ENCODE peak calls at places on chromosomes 13 and 19, in four cellular contexts. A, Q, E and T are unnamed samples.

GRCh38 chr19:55080121-55080914 is 4.6 kb downstream of the EPS8L1 start:
- DNase-seq in A (peak), Q (peak), E (peak), T (peak)

GRCh38 chr13:104460553-104460952 is 1394.3 kb upstream of the SLC10A2 start:
- DNase-seq in A (no peak), E (no peak), Q (no peak), T (no peak)

GRCh38 chr19:5094768-5095567 is 126.1 kb downstream of the KDM4B start:
- DNase-seq in E (no peak), A (no peak), Q (no peak), T (no peak)

GRCh38 chr19:18141031-18141430 is 11.9 kb upstream of the PIK3R2 start:
- DNase-seq in E (no peak), A (no peak), Q (no peak), T (no peak)

GRCh38 chr13:26957163-26957562 is 196.6 kb upstream of the GPR12 start:
- DNase-seq in A (no peak), Q (no peak), E (no peak), T (no peak)

GRCh38 chr19:35612559-35613321 is at the start of gene HAUS5:
- DNase-seq in A (peak), Q (peak), E (peak), T (peak)

GRCh38 chr19:54660967-54661366 is 1.8 kb upstream of the LILRB4 start:
- DNase-seq in A (no peak), E (no peak), Q (no peak), T (no peak)

GRCh38 chr13:33228645-33229445 is 56.7 kb downstream of the STARD13 start:
- DNase-seq in E (peak), A (peak), Q (peak), T (peak)

GRCh38 chr19:21568816-21569496 is 63.6 kb downstream of the ZNF429 start:
- DNase-seq in Q (peak), E (peak), A (no peak), T (peak)

GRCh38 chr19:34096020-34096915 is 76.0 kb upstream of the LSM14A start:
- DNase-seq in Q (peak), A (peak), E (peak), T (peak)

GRCh38 chr19:40219721-40220276 is 1.6 kb upstream of the TTC9B start:
- DNase-seq in A (peak), E (peak), Q (no peak), T (peak)

GRCh38 chr13:113045214-113046007 is 60.2 kb upstream of the F7 start:
- DNase-seq in Q (no peak), A (no peak), E (no peak), T (no peak)

GRCh38 chr13:58452123-58452623 is 820.6 kb downstream of the PCDH17 start:
- DNase-seq in Q (peak), E (no peak), A (no peak), T (no peak)

GRCh38 chr19:28988066-28988465 is 224.9 kb downstream of the UQCRFS1 start:
- DNase-seq in Q (no peak), A (no peak), E (no peak), T (no peak)

GRCh38 chr13:28805193-28805819 is 14.8 kb upstream of the MTUS2 start:
- DNase-seq in E (no peak), A (no peak), Q (peak), T (no peak)
- TF ChIP-seq CTCF in E (peak), A (peak), Q (peak), T (peak)

DNA sequence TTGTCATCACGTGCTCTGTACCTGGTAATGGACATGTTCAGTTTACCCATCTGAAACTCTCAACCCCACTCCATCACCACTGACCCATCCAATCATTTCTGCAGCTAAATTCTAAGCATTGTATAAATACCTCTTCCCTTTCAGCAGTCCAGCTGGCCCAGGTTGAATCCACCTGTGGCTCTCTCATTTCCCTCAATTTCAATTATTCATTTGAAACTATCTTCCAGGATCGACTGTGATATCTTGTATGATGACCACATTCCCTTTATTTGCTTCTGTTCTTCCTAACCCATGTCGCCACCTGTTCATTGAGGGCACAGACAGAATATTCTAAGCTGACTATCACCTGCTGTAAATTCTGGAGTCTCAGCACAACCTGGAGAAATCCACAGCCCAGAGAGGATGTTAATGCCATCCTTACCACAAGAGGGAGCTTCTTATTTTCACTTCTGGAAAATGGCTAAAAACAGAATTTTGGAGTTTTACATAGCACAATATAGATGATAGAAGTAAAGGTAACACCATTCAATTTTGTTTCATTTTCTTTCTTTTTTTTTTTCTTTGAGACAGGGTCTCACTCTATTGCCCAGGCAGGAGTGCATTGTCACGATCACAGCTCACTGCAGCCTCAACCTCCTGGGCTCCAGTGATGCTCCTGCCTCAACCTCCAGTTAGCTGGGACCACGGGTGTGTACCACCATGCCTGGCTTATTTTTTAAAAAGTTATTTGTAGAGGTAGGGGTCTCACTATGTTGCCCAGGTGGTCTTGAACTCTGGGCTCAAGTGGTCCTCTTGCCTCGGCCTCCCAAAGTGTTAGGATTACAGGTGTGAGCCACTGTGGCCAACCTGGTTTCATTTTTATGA is 38.6 kb downstream of the ZNF823 start:
- DNase-seq in Q (peak), E (peak), A (peak), T (peak)
- TF ChIP-seq CTCF in Q (peak), E (peak), A (peak), T (peak)

DNA sequence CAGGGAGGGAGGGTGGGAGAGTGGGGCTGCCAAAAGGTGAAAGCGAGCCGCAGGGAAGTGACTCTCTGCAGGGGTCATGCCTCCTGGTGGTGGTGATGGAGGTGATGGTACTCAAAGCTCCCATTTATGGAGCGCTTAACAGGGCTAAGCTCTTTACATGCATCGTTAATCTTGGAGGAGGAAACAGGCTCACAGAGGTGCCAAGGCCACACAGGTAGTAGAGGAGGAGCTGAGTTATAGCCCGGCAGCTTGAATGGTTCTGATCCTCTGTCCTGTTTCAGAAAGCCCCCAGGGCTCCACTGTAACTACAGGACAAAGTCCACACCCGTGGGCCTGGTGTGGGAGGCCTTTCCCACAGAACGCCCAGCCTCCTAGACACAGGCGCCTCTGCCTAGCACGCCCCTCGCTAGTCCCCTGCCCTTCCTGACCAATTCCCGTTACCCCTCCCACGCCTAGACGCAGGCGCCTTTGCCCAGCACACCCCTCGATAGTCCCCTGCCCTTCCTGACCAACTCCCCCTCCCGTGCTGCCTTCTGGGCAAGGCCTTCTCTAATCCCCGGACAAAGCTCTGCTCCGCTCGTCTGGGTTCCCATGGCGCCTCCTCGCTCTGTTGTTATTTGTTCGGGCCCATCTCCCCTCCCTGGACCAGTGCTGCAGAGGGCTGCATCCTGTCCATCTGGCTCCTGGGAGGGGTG is 10.8 kb downstream of the PPP1R37 start:
- DNase-seq in A (no peak), E (no peak), Q (no peak), T (no peak)
- TF ChIP-seq CTCF in A (no peak), E (no peak), Q (no peak), T (no peak)

GRCh38 chr19:44776402-44777096 is 1.1 kb upstream of the CBLC start:
- DNase-seq in E (no peak), Q (peak), A (peak), T (no peak)
- TF ChIP-seq CTCF in E (no peak), Q (no peak), A (no peak), T (no peak)

GRCh38 chr19:8069116-8069973 is 16.8 kb downstream of the CCL25 start:
- DNase-seq in E (no peak), A (no peak), Q (peak), T (no peak)
- TF ChIP-seq CTCF in E (peak), A (peak), Q (peak), T (peak)